ENCODE peak calls at places on chromosome 11, in five cellular contexts. T, S, F, P and W are unnamed samples.

GRCh38 chr11:11464555-11464954 is 111.5 kb upstream of the CSNK2A3 start:
- DNase-seq in T (no peak), S (no peak), F (no peak), P (no peak), W (no peak)

GRCh38 chr11:59849129-59849528 is 3.8 kb upstream of the CBLIF start:
- DNase-seq in T (no peak), S (no peak), F (peak), P (no peak), W (no peak)

GRCh38 chr11:31218847-31219246 is 150.7 kb downstream of the DCDC1 start:
- DNase-seq in T (no peak), S (no peak), F (no peak), P (no peak), W (no peak)

GRCh38 chr11:77179048-77179447 is 51.0 kb downstream of the MYO7A start:
- DNase-seq in T (no peak), S (no peak), F (no peak), P (no peak), W (no peak)

GRCh38 chr11:67997460-67997921 is 6.4 kb downstream of the UNC93B1 start:
- DNase-seq in T (no peak), S (no peak), F (no peak), P (no peak), W (no peak)

GRCh38 chr11:124717786-124718634 is 21.7 kb upstream of the NRGN start:
- DNase-seq in T (no peak), S (no peak), F (peak), P (no peak), W (no peak)

GRCh38 chr11:13283636-13284035 is 6.0 kb downstream of the BMAL1 start:
- DNase-seq in T (no peak), S (no peak), F (no peak), P (no peak), W (no peak)

GRCh38 chr11:131464024-131464423 is 93.6 kb downstream of the NTM start:
- DNase-seq in T (no peak), S (no peak), F (no peak), P (no peak), W (no peak)

GRCh38 chr11:126363706-126364245 is 8.3 kb downstream of the ST3GAL4 start:
- DNase-seq in T (no peak), S (no peak), F (no peak), P (no peak), W (no peak)

GRCh38 chr11:69215784-69216415 is 60.2 kb downstream of the SMIM38 start:
- DNase-seq in T (no peak), S (peak), F (no peak), P (no peak), W (peak)

GRCh38 chr11:32985600-32985999 is 30.1 kb upstream of the DEPDC7 start:
- DNase-seq in T (no peak), S (no peak), F (no peak), P (no peak), W (no peak)

GRCh38 chr11:76247091-76247490 is 40.8 kb upstream of the WNT11 start:
- DNase-seq in T (no peak), S (no peak), F (no peak), P (no peak), W (no peak)

GRCh38 chr11:8056810-8057463 is 24.1 kb upstream of the TUB start:
- DNase-seq in T (peak), S (no peak), F (no peak), P (peak), W (peak)

GRCh38 chr11:65095974-65096806 is at the start of gene VPS51:
- DNase-seq in T (peak), S (peak), F (peak), P (peak), W (peak)
- TF ChIP-seq POLR2A in T (peak), S (peak), F (peak), P (peak), W (no peak)

GRCh38 chr11:280762-281485 is 2.7 kb downstream of the NLRP6 start:
- DNase-seq in T (no peak), S (no peak), F (no peak), P (peak), W (peak)

GRCh38 chr11:276219-276618 is 2.0 kb upstream of the NLRP6 start:
- DNase-seq in T (no peak), S (no peak), F (no peak), P (no peak), W (no peak)

GRCh38 chr11:279040-279965 is 1.1 kb downstream of the NLRP6 start:
- DNase-seq in T (no peak), S (no peak), F (no peak), P (peak), W (no peak)

GRCh38 chr11:279966-280761 is 2.0 kb downstream of the NLRP6 start:
- DNase-seq in T (no peak), S (no peak), F (no peak), P (peak), W (no peak)

DNA sequence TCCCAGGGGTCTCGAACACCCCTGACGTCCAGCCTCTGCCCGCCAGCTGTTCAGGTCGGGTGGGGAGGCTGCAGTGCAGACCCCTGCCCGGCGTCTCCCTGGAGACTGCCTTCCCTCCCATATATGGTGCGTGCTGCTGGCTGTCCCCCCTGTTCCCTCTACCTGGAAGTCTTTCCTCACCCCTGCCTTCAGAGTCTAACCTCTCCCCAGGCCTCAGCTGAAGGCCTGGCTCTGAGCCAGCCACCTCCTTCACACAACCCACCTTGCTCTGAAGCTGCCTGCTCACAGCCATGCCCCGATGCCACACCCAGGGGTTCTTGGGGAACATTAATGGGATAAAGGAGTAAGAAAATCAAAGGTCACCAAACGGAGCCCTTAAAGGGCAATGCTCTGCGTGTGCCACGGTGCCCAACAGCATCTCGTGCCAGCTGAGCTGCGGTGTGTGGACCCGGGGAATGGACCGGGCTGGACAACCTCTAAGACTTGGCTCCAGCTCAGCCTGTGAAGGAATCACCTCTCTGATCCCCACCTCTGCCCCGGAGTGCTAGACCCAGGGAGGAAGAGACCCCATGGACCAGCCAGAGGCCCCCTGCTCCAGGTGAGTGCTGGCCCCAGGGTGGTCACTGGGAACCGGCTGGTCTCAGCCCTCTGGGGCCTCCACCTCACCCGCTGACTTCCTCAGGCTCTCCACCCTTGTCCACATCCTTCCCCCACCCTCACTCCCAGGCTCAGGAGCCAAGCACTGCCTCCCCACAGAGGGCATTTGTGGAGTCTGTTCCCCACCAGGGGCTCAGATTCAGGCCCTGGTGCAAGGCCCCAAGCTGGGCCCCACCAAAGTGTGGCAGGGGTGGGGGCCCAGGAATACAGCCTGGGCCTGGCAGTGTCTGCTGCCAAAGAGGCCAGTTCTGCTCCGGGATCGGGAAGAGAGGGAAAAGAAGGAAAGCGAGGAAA is at the start of gene NLRP6:
- DNase-seq in T (no peak), S (no peak), F (no peak), P (peak), W (peak)
- H3K4me3 ChIP-seq in T (no peak), S (no peak), F (no peak), P (peak), W (no peak)

GRCh38 chr11:116234989-116235567 is 537.7 kb downstream of the BUD13 start:
- DNase-seq in T (no peak), S (no peak), F (no peak), P (no peak), W (no peak)
- TF ChIP-seq CTCF in T (no peak), S (no peak), F (no peak), P (no peak), W (no peak)

DNA sequence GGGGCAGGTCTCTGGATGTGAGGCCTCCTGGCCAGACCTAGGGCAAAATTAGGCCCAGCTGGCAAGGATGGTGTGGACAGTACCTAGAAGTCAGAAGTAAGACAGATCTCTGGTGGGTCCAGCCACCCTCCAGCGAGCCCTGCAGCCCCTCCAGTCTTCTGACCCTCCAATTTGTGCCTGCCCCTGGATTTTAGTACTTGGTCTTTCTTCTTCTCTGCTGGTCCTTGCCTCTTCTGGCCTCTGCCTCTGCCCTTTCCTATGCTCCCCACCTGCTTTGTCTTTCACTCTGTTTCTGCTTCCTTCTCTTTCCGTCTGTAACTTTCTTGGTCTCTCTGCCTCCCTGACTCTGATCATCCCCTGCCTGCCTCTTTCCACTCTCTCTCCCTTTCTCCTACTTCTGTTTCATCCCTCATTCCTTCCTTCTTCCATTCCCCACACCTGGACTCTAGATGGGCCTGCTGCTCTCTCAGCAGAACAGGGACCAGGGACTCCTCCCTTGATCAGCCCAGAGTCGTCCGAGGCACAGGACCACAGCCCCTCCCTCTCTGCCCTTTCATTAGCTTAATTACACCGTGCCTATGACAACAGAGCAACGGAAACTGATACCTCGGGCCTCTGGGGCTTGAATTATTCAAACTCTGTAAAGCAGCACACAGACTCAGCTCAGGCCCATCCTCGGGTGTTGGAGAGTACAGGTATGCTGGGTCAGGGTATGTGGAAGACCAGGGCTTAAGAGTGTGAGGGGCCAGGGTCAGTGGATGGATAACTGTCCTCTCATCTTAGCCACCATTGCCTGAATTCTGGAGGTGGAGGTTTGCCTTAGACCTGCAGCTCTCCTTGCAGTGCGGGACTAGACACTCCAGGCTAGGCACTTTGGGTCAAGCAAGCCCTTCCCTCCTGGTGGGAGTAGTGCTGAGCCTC is at the start of gene CHRNA10:
- DNase-seq in T (no peak), S (no peak), F (no peak), P (peak), W (no peak)
- TF ChIP-seq POLR2A in T (no peak), S (no peak), F (no peak), P (no peak), W (no peak)

GRCh38 chr11:118209037-118209436 is 15.8 kb downstream of the JAML start:
- DNase-seq in T (no peak), S (no peak), F (no peak), P (no peak), W (no peak)
- H3K4me3 ChIP-seq in T (no peak), S (no peak), F (no peak), P (no peak), W (no peak)

GRCh38 chr11:45213717-45214116 is 67.3 kb downstream of the PRDM11 start:
- DNase-seq in T (no peak), S (no peak), F (no peak), P (no peak), W (no peak)

GRCh38 chr11:45210846-45211245 is 64.4 kb downstream of the PRDM11 start:
- DNase-seq in T (peak), S (no peak), F (no peak), P (no peak), W (no peak)

GRCh38 chr11:45211732-45212131 is 65.3 kb downstream of the PRDM11 start:
- DNase-seq in T (no peak), S (no peak), F (no peak), P (no peak), W (no peak)

GRCh38 chr11:45213316-45213665 is 66.9 kb downstream of the PRDM11 start:
- DNase-seq in T (no peak), S (no peak), F (no peak), P (no peak), W (no peak)

GRCh38 chr11:45212566-45213315 is 66.3 kb downstream of the PRDM11 start:
- DNase-seq in T (peak), S (peak), F (no peak), P (no peak), W (no peak)
- TF ChIP-seq CTCF in T (no peak), S (peak), F (peak), P (no peak), W (no peak)

DNA sequence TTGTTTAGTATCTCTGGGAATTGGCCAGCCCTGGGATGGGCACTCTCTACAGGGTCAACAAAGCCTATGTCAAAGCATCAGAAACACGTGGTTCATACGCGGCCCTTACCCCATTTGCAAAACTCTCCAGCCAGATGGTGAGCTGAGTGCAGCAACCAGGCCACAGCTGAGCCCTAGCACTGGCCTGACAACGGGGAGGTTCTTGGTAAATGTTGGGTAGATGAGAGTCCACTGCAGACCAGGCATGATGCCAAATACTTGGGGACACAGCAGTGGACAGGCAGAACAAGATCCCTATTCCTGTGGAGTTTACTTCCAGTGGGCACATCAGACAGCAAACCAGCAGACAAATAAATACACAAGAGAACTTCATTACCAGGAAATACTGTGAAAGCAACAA is 172.1 kb upstream of the SYT13 start:
- DNase-seq in T (no peak), S (no peak), F (no peak), P (no peak), W (no peak)
- TF ChIP-seq POLR2A in T (no peak), S (no peak), F (no peak), P (no peak), W (no peak)

GRCh38 chr11:64062185-64063039 is 26.7 kb downstream of the FLRT1 start:
- DNase-seq in T (no peak), S (no peak), F (no peak), P (no peak), W (no peak)

GRCh38 chr11:64059339-64060176 is 23.8 kb downstream of the FLRT1 start:
- DNase-seq in T (no peak), S (no peak), F (no peak), P (no peak), W (no peak)

GRCh38 chr11:64058494-64058893 is 22.8 kb downstream of the FLRT1 start:
- DNase-seq in T (no peak), S (no peak), F (no peak), P (no peak), W (no peak)

GRCh38 chr11:64060861-64061444 is 25.2 kb downstream of the FLRT1 start:
- DNase-seq in T (no peak), S (peak), F (peak), P (no peak), W (no peak)

DNA sequence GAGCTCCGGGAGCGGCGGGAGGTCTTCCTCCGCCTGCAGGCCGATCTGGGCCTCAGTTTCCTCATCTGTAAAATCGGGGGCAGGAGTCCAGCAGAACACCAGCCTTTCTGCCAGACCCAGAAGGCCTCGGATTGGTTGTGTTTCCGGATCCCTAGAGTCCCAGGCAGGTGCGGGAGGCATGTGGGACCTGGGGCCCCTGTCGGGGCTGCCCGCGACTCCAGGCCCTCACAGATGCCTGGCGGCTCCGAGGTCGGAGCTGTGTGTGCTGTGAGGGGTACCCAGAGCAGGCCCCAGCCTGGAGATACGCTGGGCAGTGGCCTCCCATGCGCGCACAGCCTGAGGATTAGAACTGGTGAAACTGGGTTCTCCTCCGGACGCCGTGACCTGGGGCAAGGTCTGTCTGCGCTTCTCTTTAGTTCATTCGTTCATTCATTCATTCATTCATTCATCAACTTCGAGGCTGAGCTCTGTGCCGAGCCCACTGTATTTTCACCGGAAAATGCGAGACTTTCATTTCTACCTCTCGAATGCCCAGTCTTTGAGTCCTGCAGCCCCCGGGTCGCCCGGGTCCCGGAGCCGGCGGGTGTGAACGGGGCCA is 24.6 kb downstream of the FLRT1 start:
- DNase-seq in T (no peak), S (no peak), F (no peak), P (no peak), W (no peak)
- H3K4me3 ChIP-seq in T (peak), S (peak), F (peak), P (peak), W (no peak)

GRCh38 chr11:2699531-2700414 is at the start of gene KCNQ1OT1:
- DNase-seq in T (peak), S (peak), F (peak), P (peak), W (peak)
- TF ChIP-seq CTCF in T (no peak), S (no peak), F (no peak), P (no peak), W (no peak)